ENCODE peak calls at places on chromosomes 12 and 14, in eight cellular contexts. K, I, B, T, C, Y, P and G are unnamed samples.
A peak's percentile ranks its signal among the peaks of the same experiment; 100 is the strongest.

GRCh38 chr14:52267501-52268190 is at the start of gene PTGDR:
- DNase-seq in I (peak; percentile 89), P (peak; percentile 30), B (peak; percentile 37), K (no peak), C (peak; percentile 43), Y (no peak), T (no peak), G (peak; percentile 71)

GRCh38 chr14:47935332-47935731 is 259.9 kb upstream of the MDGA2 start:
- DNase-seq in K (no peak), I (no peak), Y (no peak), P (no peak), C (no peak), B (no peak), T (no peak), G (no peak)

GRCh38 chr12:91951571-91951970 is 194.1 kb downstream of the BTG1 start:
- DNase-seq in I (no peak), Y (no peak), B (no peak), P (no peak), C (no peak), K (no peak), T (no peak), G (no peak)

GRCh38 chr12:122491991-122492390 is 8.7 kb downstream of the ZCCHC8 start:
- DNase-seq in I (no peak), K (no peak), Y (no peak), C (no peak), P (no peak), B (no peak), T (no peak), G (no peak)

GRCh38 chr12:49643135-49643534 is 19.8 kb downstream of the PRPF40B start:
- DNase-seq in P (no peak), K (no peak), C (no peak), T (no peak), Y (no peak), B (no peak), I (peak; percentile 29), G (peak; percentile 30)

GRCh38 chr12:26831959-26832816 is 806 bp downstream of the ITPR2 start:
- DNase-seq in B (peak; percentile 71), K (peak; percentile 40), I (peak; percentile 94), Y (peak; percentile 81), C (peak; percentile 60), T (peak; percentile 19), P (peak; percentile 58), G (peak; percentile 65)

GRCh38 chr12:93137656-93138612 is 208.8 kb upstream of the EEA1 start:
- DNase-seq in P (no peak), B (no peak), K (no peak), Y (peak; percentile 55), C (no peak), T (peak; percentile 0), I (no peak), G (no peak)

GRCh38 chr12:112978163-112979081 is at the start of gene OAS2:
- DNase-seq in B (peak; percentile 44), T (no peak), Y (peak; percentile 68), I (peak; percentile 91), C (peak; percentile 47), K (peak; percentile 50), P (peak; percentile 80), G (peak; percentile 70)

GRCh38 chr14:69713127-69713800 is 53.7 kb upstream of the SRSF5 start:
- DNase-seq in K (no peak), T (no peak), P (peak; percentile 65), B (no peak), C (no peak), Y (no peak), I (no peak), G (no peak)

GRCh38 chr14:57461777-57462320 is 31.8 kb downstream of the CCDC198 start:
- DNase-seq in T (no peak), I (no peak), K (no peak), P (no peak), Y (no peak), C (no peak), B (no peak), G (no peak)

GRCh38 chr12:108582981-108583770 is 14.7 kb downstream of the TMEM119 start:
- DNase-seq in Y (no peak), C (no peak), K (no peak), T (no peak), P (no peak), B (no peak), I (peak; percentile 59), G (peak; percentile 20)

GRCh38 chr12:12883369-12884001 is 7.9 kb upstream of the GPRC5A start:
- DNase-seq in B (no peak), K (no peak), Y (no peak), I (no peak), C (no peak), T (no peak), P (peak; percentile 47), G (no peak)

GRCh38 chr14:29799718-29800117 is 127.9 kb downstream of the PRKD1 start:
- DNase-seq in T (no peak), K (no peak), B (no peak), I (no peak), P (no peak), Y (no peak), C (no peak), G (no peak)

GRCh38 chr14:76091036-76091435 is 60.7 kb upstream of the GPATCH2L start:
- DNase-seq in Y (no peak), T (no peak), C (peak; percentile 64), P (no peak), K (peak; percentile 26), B (no peak), I (no peak), G (peak; percentile 57)

GRCh38 chr12:30792648-30793499 is 38.1 kb upstream of the CAPRIN2 start:
- DNase-seq in B (no peak), P (no peak), T (peak; percentile 45), Y (no peak), I (no peak), C (no peak), K (no peak), G (no peak)

GRCh38 chr14:52015411-52016030 is 26.2 kb downstream of the RTRAF start:
- DNase-seq in B (no peak), Y (peak; percentile 57), T (peak; percentile 19), C (no peak), K (no peak), I (no peak), P (peak; percentile 68), G (no peak)

GRCh38 chr12:71731439-71732356 is 23.0 kb upstream of the RAB21 start:
- DNase-seq in K (no peak), Y (no peak), B (no peak), T (no peak), C (no peak), P (no peak), I (no peak), G (no peak)

GRCh38 chr14:64279719-64280668 is 14.2 kb downstream of the ESR2 start:
- DNase-seq in K (no peak), P (peak; percentile 28), Y (no peak), B (no peak), C (no peak), I (no peak), T (no peak), G (no peak)

GRCh38 chr12:12736759-12737676 is 19.9 kb downstream of the CDKN1B start:
- DNase-seq in C (no peak), I (no peak), P (no peak), Y (no peak), B (no peak), T (no peak), K (no peak), G (no peak)

GRCh38 chr12:132828706-132829534 is at the start of gene GOLGA3:
- DNase-seq in T (peak; percentile 94), B (peak; percentile 95), P (peak; percentile 96), C (peak; percentile 92), I (peak; percentile 98), K (peak; percentile 89), Y (peak; percentile 90), G (peak; percentile 97)

GRCh38 chr14:35339761-35340406 is 47.7 kb downstream of the PSMA6 start:
- DNase-seq in Y (peak; percentile 45), P (no peak), I (peak; percentile 88), K (no peak), C (no peak), T (no peak), B (peak; percentile 51), G (no peak)

GRCh38 chr12:62291888-62292760 is 31.9 kb downstream of the USP15 start:
- DNase-seq in T (no peak), Y (no peak), C (no peak), I (no peak), K (no peak), P (no peak), B (no peak), G (no peak)

GRCh38 chr12:57744194-57744776 is 554 bp upstream of the TSPAN31 start:
- DNase-seq in P (peak; percentile 73), I (peak; percentile 90), Y (peak; percentile 79), T (peak; percentile 92), C (peak; percentile 75), B (peak; percentile 84), K (peak; percentile 79), G (peak; percentile 66)
- TF ChIP-seq POLR2A in P (no peak), I (no peak), Y (no peak), T (peak; percentile 1), C (no peak), B (no peak), K (no peak), G (no peak)

GRCh38 chr12:3489057-3489456 is 1.9 kb upstream of the PRMT8 start:
- DNase-seq in K (no peak), I (no peak), Y (no peak), P (no peak), C (no peak), T (no peak), B (no peak), G (no peak)
- TF ChIP-seq CTCF in K (no peak), I (no peak), Y (no peak), P (no peak), C (no peak), T (no peak), B (no peak), G (no peak)

DNA sequence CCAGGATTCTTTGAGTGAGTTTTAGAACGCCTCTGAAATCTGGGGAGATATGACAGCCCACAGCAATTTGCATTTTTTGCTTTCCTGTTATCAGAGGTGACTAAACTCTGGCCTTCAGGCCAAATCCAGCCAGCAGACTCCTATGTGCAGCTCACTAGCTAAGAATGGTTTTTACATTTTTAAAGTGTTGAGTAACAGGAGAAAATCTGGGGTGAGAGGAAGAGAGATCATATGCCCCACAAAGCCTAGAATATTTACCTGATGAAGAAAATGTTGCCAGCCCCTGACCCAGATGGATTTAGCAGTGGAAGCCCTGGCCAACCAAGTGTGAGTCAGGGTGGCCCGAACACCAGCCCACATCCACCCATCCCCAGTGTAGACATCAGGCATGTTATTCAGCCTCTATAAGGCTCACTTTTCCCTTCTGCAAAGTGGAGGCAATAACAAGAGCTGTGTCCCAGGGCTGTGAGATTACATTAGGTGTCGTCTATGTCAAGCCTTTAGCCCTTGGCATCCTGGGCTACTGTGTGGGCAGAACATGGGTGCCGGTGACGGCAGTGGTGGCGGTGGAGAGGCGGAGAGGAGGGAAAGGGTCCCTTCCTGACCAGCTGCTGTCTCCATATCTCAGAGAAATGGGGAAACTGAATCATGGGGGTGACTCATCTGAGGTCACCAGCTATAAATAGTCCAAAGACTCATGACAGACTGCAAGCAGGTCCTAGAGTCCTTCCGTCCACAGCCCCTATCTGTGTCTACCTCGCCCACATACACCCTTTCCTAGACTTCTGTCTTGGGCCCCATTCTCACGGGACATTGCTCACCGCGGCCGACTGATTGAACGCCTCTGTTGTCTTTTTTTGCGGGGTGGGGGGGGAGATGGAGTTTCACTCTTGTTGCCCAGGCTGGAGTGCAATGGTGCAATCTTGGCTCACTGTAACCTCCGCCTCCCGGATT is 32.6 kb upstream of the CD9 start:
- DNase-seq in K (peak; percentile 70), P (peak; percentile 44), Y (peak; percentile 77), B (peak; percentile 32), I (peak; percentile 74), C (peak; percentile 38), T (peak; percentile 82), G (peak; percentile 67)
- TF ChIP-seq POLR2A in K (no peak), P (no peak), Y (peak; percentile 30), B (no peak), I (no peak), C (no peak), T (no peak), G (no peak)

GRCh38 chr12:10867381-10867780 is 16.7 kb downstream of the PRH1 start:
- DNase-seq in I (no peak), C (no peak), P (no peak), T (no peak), B (no peak), Y (no peak), K (no peak), G (no peak)
- TF ChIP-seq CTCF in I (no peak), C (no peak), P (no peak), T (peak; percentile 5), B (no peak), Y (no peak), K (no peak), G (no peak)